ENCODE peak calls at places on chromosomes 16 and 17, in seven cellular contexts. One of them, this sample, is unnamed.

GRCh38 chr16:49754495-49755290 is 101.2 kb downstream of the ZNF423 start:
- DNase-seq in BJ: no peak
- DNase-seq in cardiac fibroblast: peak
- DNase-seq in endodermal cell: peak
- DNase-seq in Peyer's patch: peak
- DNase-seq in RWPE1: no peak
- DNase-seq in cardiac muscle cell: peak
- DNase-seq in this sample: peak

GRCh38 chr16:4391635-4392381 is 20.2 kb downstream of the VASN start:
- DNase-seq in BJ: no peak
- DNase-seq in cardiac fibroblast: no peak
- DNase-seq in endodermal cell: peak
- DNase-seq in Peyer's patch: no peak
- DNase-seq in RWPE1: no peak
- DNase-seq in cardiac muscle cell: no peak
- DNase-seq in this sample: no peak

GRCh38 chr17:17911003-17911613 is 61.1 kb downstream of the TOM1L2 start:
- DNase-seq in BJ: no peak
- DNase-seq in cardiac fibroblast: no peak
- DNase-seq in endodermal cell: peak
- DNase-seq in Peyer's patch: no peak
- DNase-seq in RWPE1: no peak
- DNase-seq in cardiac muscle cell: peak
- DNase-seq in this sample: no peak

GRCh38 chr17:9522074-9522473 is 53.5 kb downstream of the STX8 start:
- DNase-seq in BJ: no peak
- DNase-seq in cardiac fibroblast: peak
- DNase-seq in endodermal cell: peak
- DNase-seq in Peyer's patch: no peak
- DNase-seq in RWPE1: peak
- DNase-seq in cardiac muscle cell: peak
- DNase-seq in this sample: peak

GRCh38 chr17:2067559-2067958 is 12.7 kb downstream of the HIC1 start:
- DNase-seq in BJ: no peak
- DNase-seq in cardiac fibroblast: peak
- DNase-seq in endodermal cell: no peak
- DNase-seq in Peyer's patch: no peak
- DNase-seq in RWPE1: no peak
- DNase-seq in cardiac muscle cell: no peak
- DNase-seq in this sample: no peak

GRCh38 chr17:2954898-2955445 is 108.4 kb downstream of the OR1D5 start:
- DNase-seq in BJ: peak
- DNase-seq in cardiac fibroblast: peak
- DNase-seq in endodermal cell: no peak
- DNase-seq in Peyer's patch: no peak
- DNase-seq in RWPE1: peak
- DNase-seq in cardiac muscle cell: no peak
- DNase-seq in this sample: peak

GRCh38 chr17:70047619-70048018 is 27.4 kb upstream of the KCNJ16 start:
- DNase-seq in BJ: no peak
- DNase-seq in cardiac fibroblast: peak
- DNase-seq in endodermal cell: no peak
- DNase-seq in Peyer's patch: no peak
- DNase-seq in RWPE1: no peak
- DNase-seq in cardiac muscle cell: no peak
- DNase-seq in this sample: no peak

GRCh38 chr17:74485841-74486240 is 19.4 kb downstream of the CD300A start:
- DNase-seq in BJ: no peak
- DNase-seq in cardiac fibroblast: no peak
- DNase-seq in endodermal cell: peak
- DNase-seq in Peyer's patch: peak
- DNase-seq in RWPE1: no peak
- DNase-seq in cardiac muscle cell: no peak
- DNase-seq in this sample: no peak

GRCh38 chr17:78032166-78032565 is 73.7 kb downstream of the TNRC6C start:
- DNase-seq in BJ: no peak
- DNase-seq in cardiac fibroblast: peak
- DNase-seq in endodermal cell: no peak
- DNase-seq in Peyer's patch: no peak
- DNase-seq in RWPE1: no peak
- DNase-seq in cardiac muscle cell: no peak
- DNase-seq in this sample: peak

GRCh38 chr17:47736501-47737211 is 3.6 kb downstream of the TBX21 start:
- DNase-seq in BJ: no peak
- DNase-seq in cardiac fibroblast: no peak
- DNase-seq in endodermal cell: no peak
- DNase-seq in Peyer's patch: peak
- DNase-seq in RWPE1: no peak
- DNase-seq in cardiac muscle cell: no peak
- DNase-seq in this sample: no peak

GRCh38 chr17:68457168-68457538 is at the start of gene WIPI1:
- DNase-seq in BJ: no peak
- DNase-seq in cardiac fibroblast: no peak
- DNase-seq in endodermal cell: no peak
- DNase-seq in Peyer's patch: peak
- DNase-seq in RWPE1: no peak
- DNase-seq in cardiac muscle cell: no peak
- DNase-seq in this sample: no peak

GRCh38 chr17:68453991-68454665 is 3.2 kb downstream of the WIPI1 start:
- DNase-seq in BJ: no peak
- DNase-seq in cardiac fibroblast: no peak
- DNase-seq in endodermal cell: no peak
- DNase-seq in Peyer's patch: no peak
- DNase-seq in RWPE1: no peak
- DNase-seq in cardiac muscle cell: no peak
- DNase-seq in this sample: no peak

GRCh38 chr17:68457539-68458259 is 403 bp upstream of the WIPI1 start:
- DNase-seq in BJ: peak
- DNase-seq in cardiac fibroblast: peak
- DNase-seq in endodermal cell: peak
- DNase-seq in Peyer's patch: peak
- DNase-seq in RWPE1: peak
- DNase-seq in cardiac muscle cell: peak
- DNase-seq in this sample: peak

GRCh38 chr17:68456529-68457167 is 648 bp downstream of the WIPI1 start:
- DNase-seq in BJ: peak
- DNase-seq in cardiac fibroblast: peak
- DNase-seq in endodermal cell: peak
- DNase-seq in Peyer's patch: peak
- DNase-seq in RWPE1: peak
- DNase-seq in cardiac muscle cell: peak
- DNase-seq in this sample: peak

DNA sequence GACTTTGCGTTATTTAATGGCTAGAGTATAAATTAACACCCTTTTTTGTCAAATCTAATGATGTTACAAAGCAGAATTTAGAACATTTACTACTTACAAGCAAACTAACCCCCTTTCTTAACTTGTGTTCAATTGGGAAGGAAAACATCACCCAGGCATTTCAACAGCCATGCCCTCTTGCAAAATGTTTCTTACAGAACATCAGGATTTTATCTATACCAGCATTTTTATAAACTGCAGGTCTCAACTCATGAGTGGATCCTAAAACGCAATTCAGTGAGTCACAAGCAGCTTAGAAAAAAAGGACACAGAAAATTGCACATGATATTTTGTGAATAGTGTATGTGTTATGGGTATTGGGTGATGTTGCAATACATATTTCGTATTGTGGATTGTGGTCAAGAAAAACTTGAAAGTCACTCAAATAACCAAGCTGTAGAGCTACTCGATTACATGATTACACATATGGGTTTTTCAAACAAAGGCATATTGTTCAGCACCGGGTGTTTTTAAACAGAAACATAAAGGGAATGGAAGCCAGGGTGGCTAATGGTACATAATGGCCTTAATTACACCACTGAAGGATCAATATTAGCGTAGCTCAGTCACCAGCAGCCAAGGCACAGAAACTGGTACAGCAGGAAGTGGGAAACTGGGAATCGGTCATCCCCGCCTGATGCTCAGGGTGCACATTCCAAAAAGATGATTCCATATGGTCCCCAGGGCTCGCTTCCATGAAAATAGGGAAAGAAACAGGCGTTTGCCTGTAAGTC is 1.4 kb downstream of the WIPI1 start:
- DNase-seq in BJ: peak
- DNase-seq in cardiac fibroblast: peak
- DNase-seq in endodermal cell: no peak
- DNase-seq in Peyer's patch: no peak
- DNase-seq in RWPE1: peak
- DNase-seq in cardiac muscle cell: no peak
- DNase-seq in this sample: peak
- TF ChIP-seq CTCF in BJ: no peak
- TF ChIP-seq CTCF in cardiac fibroblast: no peak
- TF ChIP-seq CTCF in endodermal cell: no peak
- TF ChIP-seq CTCF in Peyer's patch: no peak
- TF ChIP-seq CTCF in RWPE1: no peak
- TF ChIP-seq CTCF in cardiac muscle cell: no peak
- TF ChIP-seq CTCF in this sample: no peak

GRCh38 chr16:67087803-67088202 is 21.9 kb upstream of the PHAF1 start:
- DNase-seq in BJ: no peak
- DNase-seq in cardiac fibroblast: no peak
- DNase-seq in endodermal cell: no peak
- DNase-seq in Peyer's patch: no peak
- DNase-seq in RWPE1: no peak
- DNase-seq in cardiac muscle cell: no peak
- DNase-seq in this sample: no peak
- TF ChIP-seq CTCF in BJ: no peak
- TF ChIP-seq CTCF in cardiac fibroblast: no peak
- TF ChIP-seq CTCF in endodermal cell: no peak
- TF ChIP-seq CTCF in Peyer's patch: no peak
- TF ChIP-seq CTCF in RWPE1: no peak
- TF ChIP-seq CTCF in cardiac muscle cell: no peak
- TF ChIP-seq CTCF in this sample: no peak

DNA sequence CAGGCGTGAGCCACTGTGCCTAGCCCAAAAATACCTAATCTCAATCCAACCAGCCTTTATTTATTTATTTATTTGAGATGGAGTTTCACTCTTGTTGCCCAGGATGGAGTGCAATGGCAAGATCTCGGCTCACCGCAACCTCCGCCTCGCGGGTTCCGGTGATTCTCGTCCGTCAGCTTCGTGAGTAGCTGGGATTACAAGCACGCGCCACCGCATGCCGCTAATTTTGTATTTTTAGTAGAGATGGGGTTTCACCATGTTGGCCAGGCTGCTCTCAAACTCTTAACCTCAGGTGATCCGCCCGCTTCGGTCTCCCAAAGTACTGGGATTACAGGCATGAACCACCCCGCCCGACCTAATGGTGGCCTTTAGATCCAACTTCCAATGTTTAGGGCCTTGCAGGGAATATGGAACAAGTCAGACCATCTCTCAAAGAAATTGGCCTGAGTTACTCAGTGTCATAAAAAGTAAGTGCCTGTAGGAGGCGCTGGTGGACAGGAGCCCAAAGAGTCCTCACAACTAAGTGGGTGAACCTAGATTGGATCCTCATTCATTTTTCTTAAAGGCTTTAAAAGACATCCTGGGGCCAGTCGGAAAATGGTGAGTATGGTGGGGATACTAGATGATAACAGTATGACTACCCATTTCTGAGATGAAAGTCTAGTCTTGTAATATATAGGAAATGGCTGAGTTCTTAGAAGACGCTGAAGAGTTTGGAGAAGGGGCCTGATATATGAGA is 4.6 kb downstream of the ZSCAN10 start:
- DNase-seq in BJ: no peak
- DNase-seq in cardiac fibroblast: peak
- DNase-seq in endodermal cell: peak
- DNase-seq in Peyer's patch: peak
- DNase-seq in RWPE1: no peak
- DNase-seq in cardiac muscle cell: peak
- DNase-seq in this sample: no peak
- TF ChIP-seq CTCF in BJ: peak
- TF ChIP-seq CTCF in cardiac fibroblast: peak
- TF ChIP-seq CTCF in endodermal cell: peak
- TF ChIP-seq CTCF in Peyer's patch: peak
- TF ChIP-seq CTCF in RWPE1: peak
- TF ChIP-seq CTCF in cardiac muscle cell: peak
- TF ChIP-seq CTCF in this sample: peak

GRCh38 chr16:12141556-12141955 is 165.0 kb downstream of the SNX29 start:
- DNase-seq in BJ: no peak
- DNase-seq in cardiac fibroblast: no peak
- DNase-seq in endodermal cell: no peak
- DNase-seq in Peyer's patch: no peak
- DNase-seq in RWPE1: no peak
- DNase-seq in cardiac muscle cell: no peak
- DNase-seq in this sample: no peak
- TF ChIP-seq CTCF in BJ: no peak
- TF ChIP-seq CTCF in cardiac fibroblast: no peak
- TF ChIP-seq CTCF in endodermal cell: no peak
- TF ChIP-seq CTCF in Peyer's patch: no peak
- TF ChIP-seq CTCF in RWPE1: no peak
- TF ChIP-seq CTCF in cardiac muscle cell: no peak
- TF ChIP-seq CTCF in this sample: no peak

DNA sequence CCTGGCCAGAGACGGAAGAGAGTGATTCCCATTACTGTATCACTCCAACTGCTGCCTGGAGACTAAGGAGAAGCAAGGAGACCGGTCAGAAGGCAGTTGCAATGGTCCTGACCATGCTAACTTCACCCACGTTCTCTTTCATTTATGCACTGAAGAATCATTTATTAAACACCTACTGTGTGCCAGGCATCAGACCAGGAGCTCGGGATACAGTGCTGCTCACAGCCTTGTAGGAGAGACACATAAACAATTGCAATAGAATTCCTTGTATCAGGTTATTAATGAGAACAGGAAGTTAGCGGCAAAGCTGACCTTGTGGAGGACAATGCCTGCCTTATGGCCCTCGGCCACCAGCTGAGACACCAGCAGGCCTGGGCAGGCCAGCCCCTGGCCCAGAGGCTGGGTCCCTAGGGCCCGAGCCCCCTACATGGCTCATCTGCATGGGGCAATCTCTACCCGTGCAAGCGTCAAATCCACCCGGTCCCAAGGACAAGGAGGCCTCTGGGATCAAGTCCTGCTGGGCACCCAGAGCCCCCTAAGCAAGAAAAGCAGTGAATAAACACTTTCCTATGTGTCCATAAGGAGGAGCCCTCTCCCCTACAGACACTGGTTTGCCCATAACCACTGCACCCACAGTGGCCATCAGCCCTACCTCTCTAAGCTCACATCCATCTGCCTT is 8.6 kb upstream of the ENPP7 start:
- DNase-seq in BJ: no peak
- DNase-seq in cardiac fibroblast: peak
- DNase-seq in endodermal cell: peak
- DNase-seq in Peyer's patch: no peak
- DNase-seq in RWPE1: no peak
- DNase-seq in cardiac muscle cell: peak
- DNase-seq in this sample: no peak
- TF ChIP-seq CTCF in BJ: no peak
- TF ChIP-seq CTCF in cardiac fibroblast: no peak
- TF ChIP-seq CTCF in endodermal cell: peak
- TF ChIP-seq CTCF in Peyer's patch: no peak
- TF ChIP-seq CTCF in RWPE1: no peak
- TF ChIP-seq CTCF in cardiac muscle cell: peak
- TF ChIP-seq CTCF in this sample: no peak

GRCh38 chr17:879546-879945 is 97.4 kb downstream of the MRM3 start:
- DNase-seq in BJ: no peak
- DNase-seq in cardiac fibroblast: peak
- DNase-seq in endodermal cell: peak
- DNase-seq in Peyer's patch: peak
- DNase-seq in RWPE1: peak
- DNase-seq in cardiac muscle cell: peak
- DNase-seq in this sample: no peak
- TF ChIP-seq CTCF in BJ: peak
- TF ChIP-seq CTCF in cardiac fibroblast: peak
- TF ChIP-seq CTCF in endodermal cell: peak
- TF ChIP-seq CTCF in Peyer's patch: peak
- TF ChIP-seq CTCF in RWPE1: peak
- TF ChIP-seq CTCF in cardiac muscle cell: peak
- TF ChIP-seq CTCF in this sample: peak